ENCODE peak calls at places on chromosomes 16 and 17, in six cellular contexts. One of them, this sample, is unnamed.

GRCh38 chr17:79741751-79742588 is 11.2 kb downstream of the ENPP7 start:
- DNase-seq in pancreas: peak; percentile 92
- DNase-seq in AG04450: no peak
- DNase-seq in sigmoid colon: peak; percentile 73
- DNase-seq in WERI-Rb-1: peak; percentile 95
- DNase-seq in dorsolateral prefrontal cortex: peak; percentile 68
- DNase-seq in this sample: peak; percentile 79

GRCh38 chr17:59415397-59415796 is 83.9 kb downstream of the YPEL2 start:
- DNase-seq in dorsolateral prefrontal cortex: no peak
- DNase-seq in pancreas: no peak
- DNase-seq in AG04450: no peak
- DNase-seq in WERI-Rb-1: no peak
- DNase-seq in sigmoid colon: no peak
- DNase-seq in this sample: no peak

GRCh38 chr16:79597775-79598174 is 2.8 kb downstream of the MAF start:
- DNase-seq in WERI-Rb-1: no peak
- DNase-seq in sigmoid colon: no peak
- DNase-seq in dorsolateral prefrontal cortex: no peak
- DNase-seq in AG04450: no peak
- DNase-seq in pancreas: no peak
- DNase-seq in this sample: no peak

GRCh38 chr17:45345554-45346254 is 28.9 kb upstream of the MAP3K14 start:
- DNase-seq in dorsolateral prefrontal cortex: no peak
- DNase-seq in pancreas: no peak
- DNase-seq in AG04450: peak; percentile 55
- DNase-seq in sigmoid colon: peak; percentile 56
- DNase-seq in WERI-Rb-1: no peak
- DNase-seq in this sample: no peak

GRCh38 chr17:35774499-35774898 is 13.8 kb downstream of the C17orf50 start:
- DNase-seq in AG04450: no peak
- DNase-seq in sigmoid colon: peak; percentile 92
- DNase-seq in pancreas: peak; percentile 64
- DNase-seq in WERI-Rb-1: no peak
- DNase-seq in dorsolateral prefrontal cortex: no peak
- DNase-seq in this sample: peak; percentile 87

GRCh38 chr17:14156689-14157088 is 80.0 kb downstream of the CDRT15 start:
- DNase-seq in AG04450: peak; percentile 45
- DNase-seq in WERI-Rb-1: no peak
- DNase-seq in pancreas: no peak
- DNase-seq in dorsolateral prefrontal cortex: no peak
- DNase-seq in sigmoid colon: no peak
- DNase-seq in this sample: no peak

GRCh38 chr17:81044764-81045589 is 10.0 kb downstream of the BAIAP2 start:
- DNase-seq in sigmoid colon: peak; percentile 95
- DNase-seq in pancreas: no peak
- DNase-seq in dorsolateral prefrontal cortex: peak; percentile 63
- DNase-seq in AG04450: no peak
- DNase-seq in WERI-Rb-1: no peak
- DNase-seq in this sample: no peak

GRCh38 chr17:10215286-10215685 is 16.9 kb upstream of the GAS7 start:
- DNase-seq in WERI-Rb-1: no peak
- DNase-seq in dorsolateral prefrontal cortex: no peak
- DNase-seq in sigmoid colon: no peak
- DNase-seq in AG04450: no peak
- DNase-seq in pancreas: no peak
- DNase-seq in this sample: no peak

GRCh38 chr17:43671075-43671692 is 9.5 kb upstream of the MEOX1 start:
- DNase-seq in AG04450: no peak
- DNase-seq in pancreas: no peak
- DNase-seq in dorsolateral prefrontal cortex: no peak
- DNase-seq in WERI-Rb-1: no peak
- DNase-seq in sigmoid colon: no peak
- DNase-seq in this sample: no peak

GRCh38 chr16:55993088-55993487 is 117.9 kb upstream of the CES5A start:
- DNase-seq in WERI-Rb-1: no peak
- DNase-seq in sigmoid colon: no peak
- DNase-seq in AG04450: no peak
- DNase-seq in pancreas: no peak
- DNase-seq in dorsolateral prefrontal cortex: no peak
- DNase-seq in this sample: no peak

GRCh38 chr17:10836966-10837599 is 804 bp downstream of the PIRT start:
- DNase-seq in AG04450: no peak
- DNase-seq in dorsolateral prefrontal cortex: no peak
- DNase-seq in sigmoid colon: no peak
- DNase-seq in pancreas: no peak
- DNase-seq in WERI-Rb-1: no peak
- DNase-seq in this sample: no peak

GRCh38 chr17:82520041-82520910 is 744 bp downstream of the FOXK2 start:
- DNase-seq in sigmoid colon: peak; percentile 71
- DNase-seq in WERI-Rb-1: peak; percentile 34
- DNase-seq in pancreas: peak; percentile 79
- DNase-seq in AG04450: no peak
- DNase-seq in dorsolateral prefrontal cortex: no peak
- DNase-seq in this sample: no peak

GRCh38 chr16:12906765-12907516 is 5.5 kb downstream of the SHISA9 start:
- DNase-seq in dorsolateral prefrontal cortex: no peak
- DNase-seq in pancreas: no peak
- DNase-seq in sigmoid colon: no peak
- DNase-seq in WERI-Rb-1: no peak
- DNase-seq in AG04450: no peak
- DNase-seq in this sample: no peak

GRCh38 chr17:28726912-28727726 is 1.1 kb upstream of the TLCD1 start:
- DNase-seq in WERI-Rb-1: peak; percentile 96
- DNase-seq in AG04450: peak; percentile 84
- DNase-seq in sigmoid colon: peak; percentile 96
- DNase-seq in pancreas: peak; percentile 92
- DNase-seq in dorsolateral prefrontal cortex: peak; percentile 90
- DNase-seq in this sample: peak; percentile 96

GRCh38 chr16:610513-611381 is 20.0 kb upstream of the WFIKKN1 start:
- DNase-seq in pancreas: peak; percentile 89
- DNase-seq in WERI-Rb-1: peak; percentile 90
- DNase-seq in AG04450: no peak
- DNase-seq in dorsolateral prefrontal cortex: peak; percentile 79
- DNase-seq in sigmoid colon: peak; percentile 72
- DNase-seq in this sample: no peak

GRCh38 chr17:7046127-7046724 is 2.3 kb upstream of the SLC16A11 start:
- DNase-seq in dorsolateral prefrontal cortex: peak; percentile 75
- DNase-seq in AG04450: no peak
- DNase-seq in pancreas: peak; percentile 91
- DNase-seq in sigmoid colon: no peak
- DNase-seq in WERI-Rb-1: peak; percentile 54
- DNase-seq in this sample: no peak

GRCh38 chr17:80323982-80324381 is 63.3 kb downstream of the RNF213 start:
- DNase-seq in sigmoid colon: no peak
- DNase-seq in WERI-Rb-1: no peak
- DNase-seq in dorsolateral prefrontal cortex: no peak
- DNase-seq in AG04450: no peak
- DNase-seq in pancreas: no peak
- DNase-seq in this sample: no peak

GRCh38 chr17:77959216-77959925 is 868 bp downstream of the TNRC6C start:
- DNase-seq in WERI-Rb-1: peak; percentile 24
- DNase-seq in sigmoid colon: no peak
- DNase-seq in dorsolateral prefrontal cortex: no peak
- DNase-seq in pancreas: peak; percentile 62
- DNase-seq in AG04450: no peak
- DNase-seq in this sample: no peak

GRCh38 chr17:8693328-8693727 is 51.3 kb downstream of the CCDC42 start:
- DNase-seq in pancreas: no peak
- DNase-seq in dorsolateral prefrontal cortex: no peak
- DNase-seq in sigmoid colon: no peak
- DNase-seq in WERI-Rb-1: no peak
- DNase-seq in AG04450: no peak
- DNase-seq in this sample: no peak

GRCh38 chr17:72362466-72363335 is 241.9 kb downstream of the SOX9 start:
- DNase-seq in AG04450: no peak
- DNase-seq in sigmoid colon: no peak
- DNase-seq in pancreas: no peak
- DNase-seq in dorsolateral prefrontal cortex: no peak
- DNase-seq in WERI-Rb-1: no peak
- DNase-seq in this sample: no peak

GRCh38 chr17:72360386-72360940 is 239.6 kb downstream of the SOX9 start:
- DNase-seq in WERI-Rb-1: no peak
- DNase-seq in sigmoid colon: no peak
- DNase-seq in pancreas: no peak
- DNase-seq in dorsolateral prefrontal cortex: no peak
- DNase-seq in AG04450: no peak
- DNase-seq in this sample: no peak

GRCh38 chr17:72365857-72366415 is 245.1 kb downstream of the SOX9 start:
- DNase-seq in pancreas: no peak
- DNase-seq in WERI-Rb-1: no peak
- DNase-seq in sigmoid colon: no peak
- DNase-seq in AG04450: no peak
- DNase-seq in dorsolateral prefrontal cortex: no peak
- DNase-seq in this sample: no peak

GRCh38 chr17:72361892-72362291 is 241.1 kb downstream of the SOX9 start:
- DNase-seq in pancreas: no peak
- DNase-seq in sigmoid colon: no peak
- DNase-seq in WERI-Rb-1: no peak
- DNase-seq in dorsolateral prefrontal cortex: no peak
- DNase-seq in AG04450: no peak
- DNase-seq in this sample: no peak

DNA sequence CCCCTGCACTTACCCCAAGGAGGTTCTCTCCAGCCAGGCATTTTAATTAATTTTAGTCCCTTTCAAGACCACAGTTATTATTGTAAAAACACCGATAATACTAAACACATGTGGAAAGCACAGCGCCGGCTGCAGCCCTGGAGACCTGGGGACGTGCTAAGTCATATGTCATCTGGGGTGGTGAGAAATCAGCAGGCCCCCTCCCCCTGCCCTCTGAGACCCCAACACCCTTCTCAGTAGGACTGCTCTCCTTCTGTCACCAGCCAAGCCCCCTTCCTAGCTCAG is 242.5 kb downstream of the SOX9 start:
- DNase-seq in pancreas: no peak
- DNase-seq in sigmoid colon: no peak
- DNase-seq in AG04450: no peak
- DNase-seq in dorsolateral prefrontal cortex: no peak
- DNase-seq in WERI-Rb-1: no peak
- DNase-seq in this sample: no peak
- TF ChIP-seq CTCF in pancreas: no peak
- TF ChIP-seq CTCF in sigmoid colon: no peak
- TF ChIP-seq CTCF in AG04450: no peak
- TF ChIP-seq CTCF in dorsolateral prefrontal cortex: no peak
- TF ChIP-seq CTCF in WERI-Rb-1: no peak
- TF ChIP-seq CTCF in this sample: no peak

DNA sequence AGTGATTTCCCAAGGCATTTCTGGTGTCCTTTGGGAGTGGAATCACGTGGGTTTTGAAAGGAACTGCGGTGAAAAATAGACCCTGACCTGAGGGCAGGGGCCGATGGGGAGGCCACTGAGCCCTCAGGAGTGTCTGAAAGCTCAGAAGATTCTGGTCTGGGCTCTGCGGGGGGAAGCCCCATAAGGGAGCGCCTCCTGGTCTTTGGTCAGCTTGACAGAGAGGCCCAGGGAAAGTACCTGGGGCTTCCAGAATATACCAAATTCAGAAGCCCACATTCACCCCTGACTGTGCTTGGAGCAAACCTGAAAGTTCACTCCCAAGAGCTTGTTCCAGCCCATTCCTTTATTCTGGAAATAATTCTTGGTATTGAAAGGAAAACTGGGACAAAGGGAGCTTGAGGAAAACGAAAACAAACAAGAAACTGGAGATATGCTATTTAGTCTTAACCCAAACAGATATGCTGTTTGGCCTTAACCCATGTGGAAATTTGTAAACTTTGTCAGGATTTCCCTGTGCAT is 23.2 kb upstream of the NAGLU start:
- DNase-seq in pancreas: no peak
- DNase-seq in sigmoid colon: peak; percentile 48
- DNase-seq in dorsolateral prefrontal cortex: no peak
- DNase-seq in AG04450: no peak
- DNase-seq in WERI-Rb-1: no peak
- DNase-seq in this sample: no peak
- H3K27ac ChIP-seq in pancreas: no peak overlapping the region
- H3K27ac ChIP-seq in sigmoid colon: peak overlapping the region; percentile 51
- H3K27ac ChIP-seq in dorsolateral prefrontal cortex: peak overlapping the region; percentile 7
- H3K27ac ChIP-seq in AG04450: peak overlapping the region; percentile 73
- H3K27ac ChIP-seq in WERI-Rb-1: no peak overlapping the region
- H3K27ac ChIP-seq in this sample: peak overlapping the region; percentile 69

GRCh38 chr17:40331743-40332641 is 23.0 kb downstream of the RARA start:
- DNase-seq in dorsolateral prefrontal cortex: peak; percentile 65
- DNase-seq in WERI-Rb-1: peak; percentile 45
- DNase-seq in sigmoid colon: peak; percentile 95
- DNase-seq in AG04450: no peak
- DNase-seq in pancreas: peak; percentile 95
- DNase-seq in this sample: peak; percentile 95

GRCh38 chr17:40330850-40331470 is 22.0 kb downstream of the RARA start:
- DNase-seq in WERI-Rb-1: no peak
- DNase-seq in dorsolateral prefrontal cortex: no peak
- DNase-seq in sigmoid colon: no peak
- DNase-seq in AG04450: no peak
- DNase-seq in pancreas: peak; percentile 77
- DNase-seq in this sample: no peak

GRCh38 chr17:40328386-40328766 is 19.4 kb downstream of the RARA start:
- DNase-seq in sigmoid colon: no peak
- DNase-seq in dorsolateral prefrontal cortex: no peak
- DNase-seq in pancreas: no peak
- DNase-seq in AG04450: no peak
- DNase-seq in WERI-Rb-1: no peak
- DNase-seq in this sample: no peak

GRCh38 chr17:40327735-40328385 is 18.9 kb downstream of the RARA start:
- DNase-seq in dorsolateral prefrontal cortex: no peak
- DNase-seq in AG04450: no peak
- DNase-seq in sigmoid colon: peak; percentile 81
- DNase-seq in WERI-Rb-1: no peak
- DNase-seq in pancreas: no peak
- DNase-seq in this sample: no peak

GRCh38 chr17:40329981-40330794 is 21.2 kb downstream of the RARA start:
- DNase-seq in WERI-Rb-1: peak; percentile 87
- DNase-seq in AG04450: no peak
- DNase-seq in dorsolateral prefrontal cortex: no peak
- DNase-seq in pancreas: peak; percentile 92
- DNase-seq in sigmoid colon: peak; percentile 85
- DNase-seq in this sample: no peak
- H3K4me3 ChIP-seq in WERI-Rb-1: no peak overlapping the region
- H3K4me3 ChIP-seq in AG04450: no peak overlapping the region
- H3K4me3 ChIP-seq in dorsolateral prefrontal cortex: no peak overlapping the region
- H3K4me3 ChIP-seq in pancreas: no peak overlapping the region
- H3K4me3 ChIP-seq in sigmoid colon: no peak overlapping the region
- H3K4me3 ChIP-seq in this sample: no peak overlapping the region

DNA sequence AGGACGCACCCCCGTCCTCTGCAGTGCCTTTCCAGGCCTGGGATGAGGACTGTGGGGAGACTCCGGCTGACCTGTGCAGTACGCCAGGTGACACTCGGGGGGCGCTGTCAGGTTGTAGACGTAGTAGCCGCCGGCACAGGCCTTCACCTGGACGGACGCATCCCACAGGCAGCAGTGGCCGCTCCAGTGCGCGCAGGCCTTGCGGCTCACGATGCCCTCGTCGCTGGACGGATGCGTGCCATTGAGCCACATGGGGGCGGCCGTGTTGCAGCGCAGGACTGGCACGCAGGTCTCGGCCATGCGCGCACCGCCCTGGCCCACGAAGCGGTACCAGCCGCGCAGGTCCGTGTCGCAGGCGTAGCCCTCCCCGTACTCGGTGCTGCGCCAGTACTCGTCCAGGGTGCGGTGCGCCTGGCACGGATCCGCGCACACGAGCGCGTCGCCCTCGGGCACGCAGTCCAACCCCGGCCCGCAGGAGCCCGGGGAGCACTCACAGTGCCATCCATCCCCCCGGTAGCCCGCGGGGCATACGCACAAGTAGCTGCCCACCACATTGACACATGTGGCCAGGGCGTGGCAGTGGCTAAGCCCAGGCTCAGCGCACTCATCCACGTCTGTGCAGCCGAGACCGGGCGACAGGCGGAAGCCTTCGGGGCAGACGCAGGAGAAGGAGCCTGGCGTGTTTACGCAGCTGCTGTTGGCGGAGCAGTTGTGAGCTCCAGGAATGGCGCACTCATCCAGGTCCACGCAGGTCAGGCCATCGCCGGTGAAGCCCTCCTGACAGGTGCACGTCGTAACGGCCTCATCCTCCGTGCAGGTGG is 3.9 kb downstream of the UMOD start:
- DNase-seq in sigmoid colon: no peak
- DNase-seq in AG04450: no peak
- DNase-seq in pancreas: peak; percentile 88
- DNase-seq in WERI-Rb-1: no peak
- DNase-seq in dorsolateral prefrontal cortex: no peak
- DNase-seq in this sample: no peak
- TF ChIP-seq CTCF in sigmoid colon: no peak
- TF ChIP-seq CTCF in AG04450: no peak
- TF ChIP-seq CTCF in pancreas: peak; percentile 15
- TF ChIP-seq CTCF in WERI-Rb-1: peak; percentile 14
- TF ChIP-seq CTCF in dorsolateral prefrontal cortex: no peak
- TF ChIP-seq CTCF in this sample: no peak